ENCODE peak calls at places on chromosome 9, in four cellular contexts. P is K562, M is GM12878, Z is HCT116. G is an unnamed sample.

GRCh38 chr9:76704601-76705204 is 59.5 kb upstream of the PCA3 start:
- DNase-seq in Z (peak), M (peak), P (peak), G (peak)

GRCh38 chr9:81125446-81126092 is 563.8 kb downstream of the TLE1 start:
- DNase-seq in Z (no peak), M (no peak), P (no peak), G (no peak)

GRCh38 chr9:7212101-7212500 is 454.3 kb downstream of the KDM4C start:
- DNase-seq in P (no peak), Z (no peak), M (no peak), G (no peak)

GRCh38 chr9:98950262-98950661 is 6.6 kb downstream of the COL15A1 start:
- DNase-seq in Z (no peak), P (no peak), M (no peak), G (no peak)

GRCh38 chr9:108412755-108413154 is 443.0 kb downstream of the ACTL7B start:
- DNase-seq in P (peak), Z (no peak), M (no peak), G (no peak)

GRCh38 chr9:111036068-111036789 is 2.0 kb downstream of the LPAR1 start:
- DNase-seq in M (no peak), P (no peak), Z (peak), G (no peak)

GRCh38 chr9:120368799-120369198 is 211.2 kb downstream of the CDK5RAP2 start:
- DNase-seq in P (no peak), Z (no peak), M (no peak), G (no peak)

GRCh38 chr9:2140600-2141223 is 125.6 kb downstream of the SMARCA2 start:
- DNase-seq in M (no peak), Z (no peak), P (no peak), G (no peak)

GRCh38 chr9:15070716-15071115 is 160.5 kb upstream of the FREM1 start:
- DNase-seq in M (no peak), P (no peak), Z (no peak), G (no peak)

GRCh38 chr9:132997591-132997990 is 19.1 kb downstream of the GFI1B start:
- DNase-seq in P (peak), Z (no peak), M (no peak), G (peak)

GRCh38 chr9:88400021-88400420 is 11.8 kb downstream of the SPIN1 start:
- DNase-seq in Z (no peak), M (no peak), P (no peak), G (no peak)

GRCh38 chr9:126611592-126612328 is 2.0 kb upstream of the LMX1B start:
- DNase-seq in P (peak), M (no peak), Z (peak), G (peak)

GRCh38 chr9:122376791-122377190 is 6.0 kb downstream of the PTGS1 start:
- DNase-seq in M (no peak), Z (no peak), P (no peak), G (no peak)

GRCh38 chr9:304519-305185 is 90.0 kb downstream of the DOCK8 start:
- DNase-seq in Z (no peak), M (no peak), P (no peak), G (no peak)

GRCh38 chr9:12775373-12775962 is 648 bp downstream of the LURAP1L start:
- DNase-seq in M (no peak), P (no peak), Z (no peak), G (no peak)

GRCh38 chr9:89149726-89150125 is 28.9 kb downstream of the SHC3 start:
- DNase-seq in P (no peak), M (no peak), Z (no peak), G (no peak)

GRCh38 chr9:125255781-125256391 is 5.7 kb upstream of the GAPVD1 start:
- DNase-seq in Z (no peak), M (no peak), P (peak), G (peak)

GRCh38 chr9:111728617-111729366 is 65.9 kb downstream of the SHOC1 start:
- DNase-seq in P (no peak), Z (peak), M (no peak), G (peak)

GRCh38 chr9:107299437-107299836 is 16.4 kb downstream of the RAD23B start:
- DNase-seq in Z (no peak), P (no peak), M (no peak), G (no peak)

GRCh38 chr9:4327504-4328191 is 27.8 kb upstream of the GLIS3 start:
- DNase-seq in Z (no peak), P (no peak), M (no peak), G (no peak)

GRCh38 chr9:137423810-137424291 is 658 bp downstream of the NOXA1 start:
- DNase-seq in Z (no peak), P (peak), M (no peak), G (no peak)

GRCh38 chr9:16921855-16922254 is 51.4 kb upstream of the BNC2 start:
- DNase-seq in M (no peak), P (no peak), Z (peak), G (no peak)

GRCh38 chr9:15155826-15156225 is 151.2 kb downstream of the TTC39B start:
- DNase-seq in Z (no peak), M (no peak), P (no peak), G (no peak)

GRCh38 chr9:34242830-34243229 is 64.0 kb downstream of the UBAP1 start:
- DNase-seq in Z (no peak), M (no peak), P (no peak), G (no peak)

GRCh38 chr9:70256123-70256551 is 2.6 kb upstream of the SMC5 start:
- DNase-seq in P (peak), Z (no peak), M (no peak), G (no peak)

GRCh38 chr9:123347289-123348060 is 8.5 kb upstream of the CRB2 start:
- DNase-seq in P (no peak), Z (no peak), M (no peak), G (no peak)

GRCh38 chr9:76401580-76402354 is 7.5 kb upstream of the RFK start:
- DNase-seq in M (no peak), Z (no peak), P (no peak), G (peak)

GRCh38 chr9:26856413-26857032 is 36.1 kb downstream of the CAAP1 start:
- DNase-seq in Z (peak), P (peak), M (peak), G (peak)

GRCh38 chr9:14221558-14221957 is 92.4 kb downstream of the NFIB start:
- DNase-seq in P (no peak), M (no peak), Z (peak), G (peak)

GRCh38 chr9:69964446-69964845 is 79.2 kb upstream of the MAMDC2 start:
- DNase-seq in P (no peak), Z (no peak), M (no peak), G (no peak)

GRCh38 chr9:133558191-133559126 is 24.0 kb downstream of the ADAMTSL2 start:
- DNase-seq in Z (peak), M (peak), P (peak), G (peak)

GRCh38 chr9:27572918-27573698 is at the start of gene C9orf72:
- DNase-seq in P (peak), M (no peak), Z (no peak), G (peak)

GRCh38 chr9:35478871-35479270 is 11.0 kb upstream of the RUSC2 start:
- DNase-seq in Z (no peak), M (no peak), P (no peak), G (no peak)

GRCh38 chr9:35476596-35476995 is 13.3 kb upstream of the RUSC2 start:
- DNase-seq in P (no peak), M (no peak), Z (no peak), G (no peak)

GRCh38 chr9:35482071-35482470 is 7.8 kb upstream of the RUSC2 start:
- DNase-seq in M (no peak), Z (no peak), P (no peak), G (no peak)

GRCh38 chr9:35484406-35484805 is 5.5 kb upstream of the RUSC2 start:
- DNase-seq in Z (no peak), M (no peak), P (no peak), G (no peak)

DNA sequence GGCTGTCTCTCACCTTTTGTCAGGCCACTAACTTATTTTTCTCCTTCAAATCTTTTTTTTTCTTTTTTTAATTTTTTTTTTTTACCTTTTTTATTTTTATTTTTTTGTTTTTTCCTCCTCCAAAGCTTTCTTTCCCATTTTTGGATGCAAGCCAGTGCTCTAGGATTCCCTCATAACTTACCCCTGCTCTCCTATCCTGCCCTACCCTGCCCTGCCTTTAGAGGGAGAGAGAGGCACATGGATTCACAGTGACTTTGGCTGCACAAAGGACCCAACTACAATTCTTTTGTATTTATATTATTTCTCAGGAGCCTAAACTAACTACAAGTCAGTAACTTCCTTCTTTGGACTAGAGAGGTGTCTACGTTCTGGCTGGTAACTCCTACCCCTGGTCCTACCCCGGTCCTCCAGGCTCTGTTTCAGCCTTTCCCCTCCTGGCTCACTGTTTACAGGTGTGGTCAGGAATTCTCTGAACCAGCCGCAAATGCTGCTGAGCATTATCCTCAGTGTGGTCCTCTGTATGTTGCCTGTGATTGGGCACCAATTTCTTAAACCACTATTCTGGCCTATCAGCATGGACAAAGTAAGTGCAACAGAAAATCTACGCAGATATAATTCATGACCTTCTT is 8.4 kb upstream of the RUSC2 start:
- DNase-seq in Z (peak), M (no peak), P (peak), G (peak)
- TF ChIP-seq SRF in Z (no peak), M (no peak), P (no peak), G (no peak)

DNA sequence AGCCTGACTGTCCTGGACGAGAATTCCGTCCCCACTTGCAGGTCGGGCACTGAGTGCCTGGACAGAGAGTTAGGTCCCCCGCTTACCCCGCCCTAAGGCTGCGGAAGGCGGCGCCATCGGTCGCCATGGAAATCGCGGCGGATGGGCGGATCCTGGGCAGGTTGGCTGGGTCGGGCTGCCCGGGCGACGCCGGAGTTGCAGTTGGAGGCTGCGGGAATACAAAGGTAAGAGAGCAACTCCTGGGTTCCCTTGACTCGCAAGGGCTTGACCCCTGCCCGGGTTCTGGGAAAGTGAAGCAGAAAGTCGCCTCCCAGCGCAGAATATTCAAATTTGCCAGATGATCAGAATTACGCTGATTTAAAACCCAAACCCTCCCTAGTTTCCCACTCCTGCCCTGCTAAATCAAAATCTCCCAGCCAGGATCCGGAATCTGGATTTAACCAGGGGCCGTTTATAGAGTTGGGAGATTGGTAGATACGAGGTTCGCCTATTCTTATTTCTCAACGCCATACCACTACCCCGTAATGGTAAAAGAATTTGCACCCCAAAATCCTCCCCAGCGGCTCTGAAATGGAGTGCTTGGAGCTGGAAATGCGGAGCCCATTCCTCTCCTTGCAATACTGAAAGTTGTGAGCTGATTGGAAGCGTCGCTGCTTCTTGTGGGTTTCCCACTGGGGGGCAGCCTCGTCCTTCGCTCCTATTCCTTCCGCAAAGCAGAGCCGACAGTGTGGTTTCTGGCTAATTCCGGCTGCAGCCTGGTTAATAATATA is 156.4 kb upstream of the RASEF start:
- DNase-seq in Z (peak), M (no peak), P (peak), G (peak)
- TF ChIP-seq CTCF in Z (peak), M (no peak), P (no peak), G (peak)

DNA sequence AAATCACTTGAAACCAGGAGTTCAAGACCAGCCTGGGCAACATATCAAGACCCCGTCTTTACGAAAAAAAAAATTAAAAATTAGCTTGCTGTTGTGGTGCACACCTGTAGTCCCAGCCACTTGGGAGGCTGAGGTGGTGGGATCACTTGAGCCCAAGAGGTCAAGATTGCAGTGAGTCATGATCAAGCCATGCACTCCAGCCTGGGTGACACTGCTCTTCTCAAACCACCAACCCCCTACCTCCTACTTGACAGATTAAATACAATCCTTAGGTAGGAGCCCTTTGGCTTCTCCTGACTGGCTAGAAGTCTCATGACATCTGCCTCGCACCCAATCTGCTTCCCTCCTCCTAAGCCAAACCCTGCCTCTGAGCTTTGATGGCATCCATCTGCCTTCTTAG is 11.6 kb upstream of the FBP1 start:
- DNase-seq in M (no peak), P (no peak), Z (no peak), G (no peak)
- TF ChIP-seq SRF in M (no peak), P (no peak), Z (no peak), G (no peak)

DNA sequence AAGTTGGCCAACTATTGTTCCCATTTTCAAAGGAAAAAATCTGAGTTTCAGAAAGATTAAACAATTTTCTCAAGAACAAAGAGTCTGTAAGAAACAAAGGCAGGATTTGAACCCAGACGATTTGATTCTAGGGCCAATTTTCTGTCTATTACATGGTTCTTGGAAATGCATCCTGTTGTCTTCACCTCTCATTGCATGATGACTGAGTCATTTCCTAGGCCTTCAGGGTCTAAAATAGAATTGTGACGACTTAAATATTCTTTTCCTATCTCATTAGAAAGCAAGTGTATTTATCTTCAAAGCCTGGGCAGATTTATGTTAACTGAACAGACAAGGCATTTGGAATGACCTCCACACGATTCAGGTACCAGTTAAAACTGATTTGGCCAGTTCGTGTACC is 512.9 kb downstream of the NTRK2 start:
- DNase-seq in P (no peak), M (no peak), Z (no peak), G (no peak)
- TF ChIP-seq CTCF in P (no peak), M (no peak), Z (no peak), G (no peak)

GRCh38 chr9:100099722-100100042 is 639 bp downstream of the INVS start:
- DNase-seq in P (peak), Z (peak), M (no peak), G (peak)

GRCh38 chr9:100098887-100099721 is at the start of the genes ERP44 and INVS:
- DNase-seq in Z (peak), P (peak), M (peak), G (peak)

GRCh38 chr9:100096378-100096916 is 2.4 kb downstream of the ERP44 start:
- DNase-seq in M (no peak), Z (no peak), P (peak), G (no peak)

GRCh38 chr9:100100268-100100667 is 1.2 kb downstream of the INVS start:
- DNase-seq in M (no peak), Z (no peak), P (peak), G (no peak)

GRCh38 chr9:100098241-100098886 is 436 bp downstream of the ERP44 start:
- DNase-seq in Z (peak), M (no peak), P (peak), G (peak)
- TF ChIP-seq SRF in Z (no peak), M (no peak), P (no peak), G (no peak)

GRCh38 chr9:31119882-31120481 is 1264.5 kb upstream of the ACO1 start:
- DNase-seq in Z (peak), P (no peak), M (no peak), G (peak)
- TF ChIP-seq CTCF in Z (peak), P (no peak), M (peak), G (peak)

DNA sequence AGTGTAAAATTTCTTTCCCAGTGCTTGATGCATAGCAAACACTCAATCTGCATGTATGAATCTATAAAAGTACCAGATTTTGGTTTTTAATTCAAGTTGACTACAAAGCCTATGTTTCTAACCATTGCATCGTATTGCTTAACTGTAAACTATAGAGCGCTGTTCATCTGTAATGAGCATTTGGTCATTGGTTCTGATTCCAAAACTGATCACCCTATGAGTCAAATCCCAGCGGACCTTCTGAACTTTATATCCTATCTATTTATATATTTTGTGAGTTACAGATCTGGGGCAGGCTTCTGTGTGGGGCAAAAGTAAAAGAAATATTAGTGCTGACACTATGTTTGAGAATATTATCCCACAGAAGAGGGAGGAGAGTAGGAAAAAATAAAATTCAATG is 305.7 kb upstream of the TNC start:
- DNase-seq in P (no peak), Z (no peak), M (no peak), G (no peak)
- TF ChIP-seq SRF in P (no peak), Z (no peak), M (no peak), G (no peak)

GRCh38 chr9:109779711-109780452 is at the start of gene PALM2AKAP2:
- DNase-seq in Z (no peak), P (peak), M (no peak), G (no peak)
- TF ChIP-seq CTCF in Z (no peak), P (no peak), M (no peak), G (no peak)

DNA sequence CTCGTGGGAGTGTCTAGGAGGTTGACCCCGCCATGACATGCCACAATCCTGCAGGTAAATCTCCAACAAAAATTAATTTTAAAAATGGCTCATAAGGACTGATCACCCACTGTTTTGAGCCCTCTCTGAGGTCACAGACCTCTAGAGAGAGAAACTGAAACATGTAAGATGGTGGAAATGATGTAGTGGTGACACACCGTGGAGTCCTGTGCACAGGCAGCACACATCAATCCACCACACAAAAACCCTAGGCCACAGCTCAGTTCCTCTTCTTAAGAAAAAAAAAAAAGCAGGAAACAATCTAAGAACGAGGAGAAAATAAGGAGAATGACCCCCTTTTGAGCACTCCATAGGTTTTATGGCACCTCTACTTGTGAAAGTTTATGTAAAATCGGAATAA is 93.8 kb upstream of the FAM120A start:
- DNase-seq in Z (no peak), M (peak), P (no peak), G (no peak)
- TF ChIP-seq SRF in Z (no peak), M (no peak), P (no peak), G (no peak)

G was measured in HepG2.